ENCODE peak calls at places on chromosomes 5 and 9, in nine cellular contexts. K is neuronal stem cell, J is hepatocyte, S is PC-3, Q is mesenchymal stem cell, A is IMR-90, M is astrocyte, L is H9, R is GM23248. P is an unnamed sample.

GRCh38 chr5:178283520-178283919 is 50.9 kb upstream of the PHYKPL start:
- DNase-seq in K (no peak), J (no peak), S (no peak), Q (no peak), A (no peak), M (no peak), L (no peak), R (no peak), P (peak)

GRCh38 chr5:158895573-158895972 is 204.1 kb downstream of the EBF1 start:
- DNase-seq in K (no peak), J (no peak), S (peak), Q (peak), A (no peak), M (no peak), L (no peak), R (peak), P (peak)

GRCh38 chr5:150106669-150107068 is 20.3 kb upstream of the CSF1R start:
- DNase-seq in K (no peak), J (no peak), S (no peak), Q (no peak), A (no peak), M (peak), L (no peak), R (no peak), P (peak)

GRCh38 chr9:124621371-124622328 is 114.5 kb upstream of the NR5A1 start:
- DNase-seq in K (no peak), J (no peak), S (no peak), Q (peak), A (peak), M (peak), L (no peak), R (peak), P (no peak)

GRCh38 chr5:167378894-167379723 is 912.3 kb upstream of the WWC1 start:
- DNase-seq in K (no peak), J (peak), S (no peak), Q (no peak), A (no peak), M (no peak), L (no peak), R (no peak), P (no peak)

GRCh38 chr5:170445936-170446335 is 56.8 kb upstream of the KCNMB1 start:
- DNase-seq in K (no peak), J (no peak), S (no peak), Q (no peak), A (no peak), M (no peak), L (no peak), R (no peak), P (no peak)

GRCh38 chr5:29894668-29895067 is 1298.8 kb upstream of the CDH6 start:
- DNase-seq in K (no peak), J (no peak), S (no peak), Q (no peak), A (no peak), M (no peak), L (no peak), R (no peak), P (no peak)

GRCh38 chr9:82490019-82490499 is 501.5 kb downstream of the SPATA31D1 start:
- DNase-seq in K (no peak), J (no peak), S (peak), Q (peak), A (peak), M (peak), L (no peak), R (peak), P (no peak)

GRCh38 chr5:155839251-155840037 is 487.5 kb upstream of the SGCD start:
- DNase-seq in K (no peak), J (peak), S (no peak), Q (no peak), A (peak), M (no peak), L (peak), R (no peak), P (no peak)

GRCh38 chr9:135908334-135909204 is 1.2 kb upstream of the CAMSAP1 start:
- DNase-seq in K (no peak), J (no peak), S (peak), Q (no peak), A (no peak), M (no peak), L (no peak), R (peak), P (peak)

GRCh38 chr9:119802115-119802514 is 432.9 kb upstream of the BRINP1 start:
- DNase-seq in K (no peak), J (no peak), S (no peak), Q (no peak), A (no peak), M (no peak), L (no peak), R (peak), P (no peak)

GRCh38 chr9:13705356-13705755 is 425.9 kb upstream of the MPDZ start:
- DNase-seq in K (no peak), J (peak), S (no peak), Q (peak), A (no peak), M (no peak), L (no peak), R (peak), P (no peak)

GRCh38 chr5:55134053-55134722 is 25.8 kb upstream of the GPX8 start:
- DNase-seq in K (no peak), J (no peak), S (no peak), Q (no peak), A (no peak), M (no peak), L (no peak), R (no peak), P (peak)

GRCh38 chr9:78294290-78295176 is 2.4 kb upstream of the PSAT1 start:
- DNase-seq in K (no peak), J (no peak), S (no peak), Q (no peak), A (no peak), M (no peak), L (no peak), R (no peak), P (no peak)

GRCh38 chr9:133832836-133833235 is 94.7 kb upstream of the SARDH start:
- DNase-seq in K (no peak), J (no peak), S (no peak), Q (no peak), A (no peak), M (no peak), L (no peak), R (no peak), P (peak)

GRCh38 chr9:16262467-16263261 is 607.8 kb downstream of the BNC2 start:
- DNase-seq in K (no peak), J (no peak), S (peak), Q (peak), A (peak), M (no peak), L (no peak), R (no peak), P (peak)

GRCh38 chr5:1124181-1125029 is 12.5 kb upstream of the SLC12A7 start:
- DNase-seq in K (no peak), J (no peak), S (no peak), Q (no peak), A (no peak), M (no peak), L (no peak), R (no peak), P (no peak)

GRCh38 chr5:111734013-111734412 is 23.0 kb downstream of the NREP start:
- DNase-seq in K (no peak), J (no peak), S (no peak), Q (peak), A (peak), M (peak), L (no peak), R (peak), P (peak)

GRCh38 chr5:39446231-39446630 is 21.5 kb upstream of the DAB2 start:
- DNase-seq in K (no peak), J (no peak), S (peak), Q (no peak), A (no peak), M (no peak), L (no peak), R (peak), P (no peak)

GRCh38 chr5:75681125-75681830 is 36.0 kb downstream of the POC5 start:
- DNase-seq in K (no peak), J (peak), S (peak), Q (peak), A (peak), M (peak), L (no peak), R (peak), P (no peak)

GRCh38 chr5:53170748-53171349 is 61.3 kb upstream of the MOCS2 start:
- DNase-seq in K (peak), J (peak), S (peak), Q (peak), A (peak), M (peak), L (no peak), R (peak), P (peak)

GRCh38 chr5:159051431-159052281 is 48.1 kb downstream of the EBF1 start:
- DNase-seq in K (no peak), J (peak), S (peak), Q (peak), A (no peak), M (no peak), L (peak), R (peak), P (no peak)

GRCh38 chr5:107384256-107384655 is 286.5 kb downstream of the EFNA5 start:
- DNase-seq in K (no peak), J (no peak), S (peak), Q (no peak), A (no peak), M (no peak), L (no peak), R (no peak), P (no peak)

GRCh38 chr9:125829743-125830142 is 82.6 kb downstream of the PBX3 start:
- DNase-seq in K (no peak), J (no peak), S (no peak), Q (no peak), A (peak), M (no peak), L (no peak), R (peak), P (no peak)

GRCh38 chr5:131204964-131205363 is 34.2 kb downstream of the LYRM7 start:
- DNase-seq in K (no peak), J (no peak), S (no peak), Q (no peak), A (no peak), M (no peak), L (no peak), R (no peak), P (no peak)

GRCh38 chr5:81167544-81167943 is 65.6 kb upstream of the CKMT2 start:
- DNase-seq in K (no peak), J (no peak), S (no peak), Q (peak), A (no peak), M (no peak), L (no peak), R (no peak), P (no peak)
- H2AFZ ChIP-seq in K (peak), J (no peak), S (no peak), Q (no peak), A (no peak), M (no peak), L (no peak), R (no peak), P (no peak)

GRCh38 chr9:116154976-116155699 is 1.5 kb downstream of the PAPPA start:
- DNase-seq in K (no peak), J (peak), S (no peak), Q (peak), A (peak), M (peak), L (peak), R (peak), P (peak)

GRCh38 chr9:116154334-116154975 is 864 bp downstream of the PAPPA start:
- DNase-seq in K (peak), J (peak), S (no peak), Q (peak), A (no peak), M (no peak), L (peak), R (peak), P (peak)

GRCh38 chr9:116157436-116158138 is 4.0 kb downstream of the PAPPA start:
- DNase-seq in K (peak), J (peak), S (no peak), Q (peak), A (peak), M (no peak), L (no peak), R (peak), P (peak)

GRCh38 chr9:116155700-116156045 is 2.1 kb downstream of the PAPPA start:
- DNase-seq in K (no peak), J (peak), S (no peak), Q (no peak), A (peak), M (peak), L (no peak), R (peak), P (peak)

DNA sequence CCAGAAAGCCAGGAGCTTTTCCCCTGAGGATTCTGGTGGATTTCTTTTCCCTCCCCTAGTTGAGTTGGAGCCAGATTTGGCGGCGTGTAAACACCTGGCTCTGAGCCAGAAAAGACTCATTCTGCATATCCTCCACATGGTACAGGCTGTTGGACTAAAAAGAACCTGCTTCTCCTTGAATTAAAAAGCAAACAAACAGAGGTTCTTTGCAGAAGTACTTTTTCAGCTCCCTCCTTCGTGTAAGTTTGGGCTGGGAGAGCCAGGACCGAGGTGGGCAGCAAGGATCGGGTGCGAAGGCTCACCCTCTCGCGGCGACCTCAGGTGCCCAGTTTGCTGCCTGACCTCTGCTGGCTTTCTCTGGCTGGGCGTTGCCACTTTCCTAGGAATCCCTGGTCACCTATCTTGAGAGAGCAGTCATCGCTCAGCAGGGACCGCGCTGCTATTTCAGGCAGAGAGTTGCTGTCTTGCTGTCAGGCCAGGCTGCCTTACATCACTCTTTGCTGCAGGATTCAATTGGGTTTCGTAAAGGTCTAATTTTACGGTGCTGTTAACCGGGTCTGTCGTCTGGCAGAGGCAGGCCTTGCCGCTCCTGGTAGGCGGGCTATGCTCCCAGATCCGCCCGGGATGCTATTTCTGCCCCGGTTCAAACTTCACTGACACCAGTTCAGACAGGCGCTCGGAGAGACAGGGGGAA is 3.2 kb downstream of the PAPPA start:
- DNase-seq in K (peak), J (peak), S (peak), Q (peak), A (peak), M (peak), L (peak), R (peak), P (peak)
- H2AFZ ChIP-seq in K (peak), J (no peak), S (peak), Q (no peak), A (peak), M (peak), L (no peak), R (peak), P (peak)

GRCh38 chr5:40841068-40841805 is at the start of gene CARD6:
- DNase-seq in K (no peak), J (peak), S (peak), Q (peak), A (peak), M (no peak), L (no peak), R (peak), P (no peak)
- H2AFZ ChIP-seq in K (peak), J (peak), S (peak), Q (no peak), A (peak), M (peak), L (peak), R (peak), P (peak)

DNA sequence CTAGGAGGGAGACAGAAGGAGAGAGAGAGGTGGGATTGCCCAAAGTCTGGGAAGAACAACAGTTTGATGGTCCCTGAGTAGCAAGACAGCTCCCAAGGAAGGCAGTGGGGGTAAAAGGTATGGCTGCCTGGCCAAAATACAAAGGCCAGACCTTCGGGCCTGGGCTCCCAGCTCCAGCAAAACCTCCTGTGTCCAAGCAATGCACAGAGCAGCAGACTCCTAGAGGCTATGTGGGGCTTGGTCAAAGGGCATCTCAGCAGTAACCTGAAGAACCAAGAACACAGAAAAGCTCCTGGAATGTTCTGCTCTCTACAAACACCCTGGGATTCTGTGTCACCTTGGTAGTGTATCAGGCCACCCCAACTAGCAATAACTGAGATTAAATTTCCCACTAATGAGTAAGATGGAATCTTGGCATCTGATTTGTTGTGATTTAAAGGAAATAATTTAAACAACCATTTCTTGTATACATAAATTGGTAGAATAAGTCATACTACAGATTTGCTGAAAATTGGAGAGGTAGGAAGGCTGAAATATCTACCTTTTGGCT is 158.6 kb downstream of the GLIS3 start:
- DNase-seq in K (no peak), J (no peak), S (peak), Q (no peak), A (peak), M (peak), L (no peak), R (peak), P (no peak)
- H2AFZ ChIP-seq in K (no peak), J (no peak), S (no peak), Q (no peak), A (peak), M (no peak), L (no peak), R (no peak), P (no peak)

DNA sequence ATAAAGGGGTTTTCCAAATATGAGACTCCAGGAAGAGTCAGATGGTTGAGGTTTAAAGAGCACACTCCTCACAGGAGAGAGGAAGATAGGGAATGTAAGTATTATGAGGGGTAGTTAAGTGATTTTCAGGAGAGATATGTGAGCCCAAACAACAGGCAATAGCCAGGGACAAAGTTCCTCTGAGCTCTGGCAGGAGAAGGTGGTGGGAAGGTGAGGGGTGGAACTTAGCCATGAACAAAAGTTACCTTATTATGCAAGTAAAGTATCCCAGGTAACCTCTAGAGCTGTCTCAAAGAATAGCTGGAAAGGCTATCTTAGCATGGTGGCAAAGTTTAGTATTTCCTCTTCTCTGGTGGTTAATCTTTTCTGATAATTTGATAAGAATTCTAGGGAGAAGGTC is 450.5 kb upstream of the PTPRD start:
- DNase-seq in K (no peak), J (peak), S (no peak), Q (no peak), A (no peak), M (no peak), L (no peak), R (no peak), P (no peak)
- H2AFZ ChIP-seq in K (no peak), J (no peak), S (no peak), Q (no peak), A (no peak), M (no peak), L (peak), R (no peak), P (no peak)

DNA sequence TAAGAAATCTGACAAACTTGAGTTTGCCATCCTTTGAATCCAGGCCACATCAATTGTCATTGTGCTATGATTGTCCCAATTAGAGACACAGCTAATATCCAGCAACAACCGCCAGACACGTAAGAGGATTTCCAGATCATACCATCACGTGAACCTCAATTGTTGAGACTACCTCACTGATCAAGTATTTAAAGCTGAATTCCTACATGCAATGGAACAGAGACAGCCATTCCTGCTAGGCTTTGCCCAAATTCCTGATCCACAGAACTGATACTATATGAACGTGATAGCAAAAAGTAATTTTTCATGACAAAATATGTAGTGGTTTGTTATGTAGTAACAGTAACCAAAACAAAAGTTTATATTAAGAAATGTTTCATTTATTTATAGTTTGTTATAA is 657.7 kb downstream of the PRR16 start:
- DNase-seq in K (no peak), J (no peak), S (no peak), Q (no peak), A (no peak), M (no peak), L (no peak), R (no peak), P (no peak)
- H2AFZ ChIP-seq in K (no peak), J (no peak), S (no peak), Q (no peak), A (no peak), M (no peak), L (no peak), R (no peak), P (no peak)

DNA sequence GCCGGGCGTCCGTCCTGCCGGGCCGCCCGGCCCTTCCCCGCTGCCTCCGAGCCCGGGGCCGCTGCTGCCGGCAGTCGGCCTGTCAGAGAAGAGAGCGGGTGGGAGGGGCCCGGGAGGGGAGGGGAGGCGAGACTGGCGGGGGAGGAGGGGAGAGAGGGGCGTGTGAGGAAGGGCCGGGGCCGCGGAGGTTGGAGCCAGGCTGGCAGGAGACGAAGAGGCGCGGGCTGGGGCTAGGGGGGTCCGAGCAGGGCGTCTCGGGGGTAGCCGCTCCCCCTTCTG is 570 bp downstream of the CREBRF start:
- DNase-seq in K (no peak), J (no peak), S (no peak), Q (no peak), A (no peak), M (no peak), L (no peak), R (no peak), P (no peak)
- H2AFZ ChIP-seq in K (peak), J (peak), S (peak), Q (no peak), A (peak), M (peak), L (no peak), R (peak), P (peak)

GRCh38 chr9:22079873-22080341 is 70.8 kb upstream of the CDKN2B start:
- DNase-seq in K (no peak), J (no peak), S (no peak), Q (peak), A (peak), M (peak), L (no peak), R (peak), P (peak)
- H2AFZ ChIP-seq in K (no peak), J (no peak), S (no peak), Q (no peak), A (no peak), M (no peak), L (no peak), R (peak), P (peak)

GRCh38 chr5:163434410-163434866 is 3.0 kb upstream of the CCNG1 start:
- DNase-seq in K (no peak), J (peak), S (peak), Q (peak), A (peak), M (peak), L (no peak), R (no peak), P (no peak)
- H2AFZ ChIP-seq in K (peak), J (no peak), S (no peak), Q (no peak), A (no peak), M (no peak), L (no peak), R (no peak), P (no peak)

P was measured in osteoblast.